ENCODE peak calls at places on chromosomes 11 and 22, in eight cellular contexts. One of them, this sample, is unnamed.

GRCh38 chr11:2211113-2211971 is 39.7 kb upstream of the TH start:
- DNase-seq in HFF-Myc: no peak
- DNase-seq in ecto neural progenitor cell: peak
- DNase-seq in DMS153: peak
- DNase-seq in stimulated activated CD4-positive, alpha-beta T cell treated with anti-CD3 and anti-CD28 coated beads, Interleukin-12 subunit alpha, Interleukin-12 subunit beta, amount 100 ng/mL, for 4 hours: no peak
- DNase-seq in choroid plexus epithelial cell: no peak
- DNase-seq in anterior cingulate cortex: no peak
- DNase-seq in HTR-8/SVneo: no peak
- DNase-seq in this sample: no peak

GRCh38 chr22:36901411-36902142 is 11.9 kb upstream of the CSF2RB start:
- DNase-seq in HTR-8/SVneo: no peak
- DNase-seq in choroid plexus epithelial cell: no peak
- DNase-seq in anterior cingulate cortex: no peak
- DNase-seq in ecto neural progenitor cell: no peak
- DNase-seq in DMS153: no peak
- DNase-seq in stimulated activated CD4-positive, alpha-beta T cell treated with anti-CD3 and anti-CD28 coated beads, Interleukin-12 subunit alpha, Interleukin-12 subunit beta, amount 100 ng/mL, for 4 hours: no peak
- DNase-seq in HFF-Myc: no peak
- DNase-seq in this sample: no peak

GRCh38 chr11:20160425-20161229 is at the start of gene DBX1:
- DNase-seq in HFF-Myc: no peak
- DNase-seq in anterior cingulate cortex: no peak
- DNase-seq in choroid plexus epithelial cell: no peak
- DNase-seq in HTR-8/SVneo: no peak
- DNase-seq in DMS153: no peak
- DNase-seq in stimulated activated CD4-positive, alpha-beta T cell treated with anti-CD3 and anti-CD28 coated beads, Interleukin-12 subunit alpha, Interleukin-12 subunit beta, amount 100 ng/mL, for 4 hours: no peak
- DNase-seq in ecto neural progenitor cell: no peak
- DNase-seq in this sample: no peak

GRCh38 chr11:76124905-76125566 is 81.3 kb downstream of the WNT11 start:
- DNase-seq in anterior cingulate cortex: no peak
- DNase-seq in HTR-8/SVneo: no peak
- DNase-seq in stimulated activated CD4-positive, alpha-beta T cell treated with anti-CD3 and anti-CD28 coated beads, Interleukin-12 subunit alpha, Interleukin-12 subunit beta, amount 100 ng/mL, for 4 hours: no peak
- DNase-seq in DMS153: no peak
- DNase-seq in choroid plexus epithelial cell: no peak
- DNase-seq in HFF-Myc: no peak
- DNase-seq in ecto neural progenitor cell: no peak
- DNase-seq in this sample: no peak

GRCh38 chr11:45042560-45042959 is 91.9 kb upstream of the TP53I11 start:
- DNase-seq in HFF-Myc: no peak
- DNase-seq in HTR-8/SVneo: no peak
- DNase-seq in anterior cingulate cortex: peak
- DNase-seq in choroid plexus epithelial cell: no peak
- DNase-seq in ecto neural progenitor cell: no peak
- DNase-seq in stimulated activated CD4-positive, alpha-beta T cell treated with anti-CD3 and anti-CD28 coated beads, Interleukin-12 subunit alpha, Interleukin-12 subunit beta, amount 100 ng/mL, for 4 hours: no peak
- DNase-seq in DMS153: no peak
- DNase-seq in this sample: no peak

GRCh38 chr22:20244744-20245576 is 23.2 kb downstream of the RTN4R start:
- DNase-seq in ecto neural progenitor cell: no peak
- DNase-seq in stimulated activated CD4-positive, alpha-beta T cell treated with anti-CD3 and anti-CD28 coated beads, Interleukin-12 subunit alpha, Interleukin-12 subunit beta, amount 100 ng/mL, for 4 hours: no peak
- DNase-seq in DMS153: no peak
- DNase-seq in choroid plexus epithelial cell: no peak
- DNase-seq in anterior cingulate cortex: no peak
- DNase-seq in HTR-8/SVneo: no peak
- DNase-seq in HFF-Myc: no peak
- DNase-seq in this sample: no peak

GRCh38 chr11:34044664-34045485 is 6.7 kb upstream of the CAPRIN1 start:
- DNase-seq in anterior cingulate cortex: no peak
- DNase-seq in choroid plexus epithelial cell: peak
- DNase-seq in ecto neural progenitor cell: peak
- DNase-seq in stimulated activated CD4-positive, alpha-beta T cell treated with anti-CD3 and anti-CD28 coated beads, Interleukin-12 subunit alpha, Interleukin-12 subunit beta, amount 100 ng/mL, for 4 hours: no peak
- DNase-seq in HFF-Myc: peak
- DNase-seq in DMS153: no peak
- DNase-seq in HTR-8/SVneo: peak
- DNase-seq in this sample: peak

GRCh38 chr11:86172894-86173293 is 71.7 kb upstream of the EED start:
- DNase-seq in HTR-8/SVneo: peak
- DNase-seq in DMS153: no peak
- DNase-seq in anterior cingulate cortex: no peak
- DNase-seq in HFF-Myc: no peak
- DNase-seq in stimulated activated CD4-positive, alpha-beta T cell treated with anti-CD3 and anti-CD28 coated beads, Interleukin-12 subunit alpha, Interleukin-12 subunit beta, amount 100 ng/mL, for 4 hours: no peak
- DNase-seq in choroid plexus epithelial cell: peak
- DNase-seq in ecto neural progenitor cell: no peak
- DNase-seq in this sample: no peak

GRCh38 chr11:5522308-5522707 is 5.8 kb upstream of the UBQLNL start:
- DNase-seq in choroid plexus epithelial cell: no peak
- DNase-seq in HFF-Myc: no peak
- DNase-seq in ecto neural progenitor cell: no peak
- DNase-seq in anterior cingulate cortex: no peak
- DNase-seq in DMS153: no peak
- DNase-seq in HTR-8/SVneo: no peak
- DNase-seq in stimulated activated CD4-positive, alpha-beta T cell treated with anti-CD3 and anti-CD28 coated beads, Interleukin-12 subunit alpha, Interleukin-12 subunit beta, amount 100 ng/mL, for 4 hours: no peak
- DNase-seq in this sample: no peak

GRCh38 chr11:13009476-13009920 is 382 bp downstream of the RASSF10 start:
- DNase-seq in DMS153: no peak
- DNase-seq in anterior cingulate cortex: no peak
- DNase-seq in HFF-Myc: no peak
- DNase-seq in HTR-8/SVneo: no peak
- DNase-seq in ecto neural progenitor cell: peak
- DNase-seq in stimulated activated CD4-positive, alpha-beta T cell treated with anti-CD3 and anti-CD28 coated beads, Interleukin-12 subunit alpha, Interleukin-12 subunit beta, amount 100 ng/mL, for 4 hours: no peak
- DNase-seq in choroid plexus epithelial cell: no peak
- DNase-seq in this sample: no peak

GRCh38 chr11:2933376-2934056 is 4.3 kb upstream of the PHLDA2 start:
- DNase-seq in HTR-8/SVneo: peak
- DNase-seq in HFF-Myc: no peak
- DNase-seq in anterior cingulate cortex: no peak
- DNase-seq in stimulated activated CD4-positive, alpha-beta T cell treated with anti-CD3 and anti-CD28 coated beads, Interleukin-12 subunit alpha, Interleukin-12 subunit beta, amount 100 ng/mL, for 4 hours: no peak
- DNase-seq in choroid plexus epithelial cell: peak
- DNase-seq in ecto neural progenitor cell: no peak
- DNase-seq in DMS153: peak
- DNase-seq in this sample: peak

This sample was measured in AG09319.